ENCODE peak calls at places on chromosomes 2 and 18, in four cellular contexts. B is stimulated activated naive CD8-positive, alpha-beta T cell treated with anti-CD3 and anti-CD28 coated beads, Interleukin-15, Interleukin-2, amounts not matched to agents 100 U/mL and 50 U/mL, for 24 hours; K is T-helper 1 cell; X is stimulated activated CD4-positive, alpha-beta T cell treated with anti-CD3 and anti-CD28 coated beads, Interleukin-15, amount 100 ng/mL, for 24 hours. E is an unnamed sample.

GRCh38 chr18:58615150-58616132 is 13.4 kb downstream of the ALPK2 start:
- DNase-seq in B (peak; percentile 64), K (peak; percentile 18), X (peak; percentile 81), E (peak; percentile 37)

GRCh38 chr18:51195602-51196115 is 1.8 kb downstream of the MEX3C start:
- DNase-seq in X (peak; percentile 37), B (peak; percentile 32), K (peak; percentile 6), E (peak; percentile 35)

GRCh38 chr2:198757069-198757468 is 700.7 kb downstream of the SATB2 start:
- DNase-seq in B (no peak), K (no peak), X (no peak), E (no peak)

GRCh38 chr2:182133195-182133891 is 147.7 kb downstream of the PPP1R1C start:
- DNase-seq in K (no peak), X (no peak), B (no peak), E (no peak)

GRCh38 chr2:223654384-223654915 is 52.3 kb upstream of the SCG2 start:
- DNase-seq in K (no peak), B (no peak), X (no peak), E (no peak)

GRCh38 chr2:146417942-146418341 is 1426.9 kb upstream of the ACVR2A start:
- DNase-seq in X (no peak), K (no peak), B (no peak), E (no peak)

GRCh38 chr2:27832396-27832795 is 57.8 kb downstream of the RBKS start:
- DNase-seq in K (no peak), X (no peak), B (no peak), E (no peak)

GRCh38 chr18:37368110-37368812 is 197.3 kb downstream of the CELF4 start:
- DNase-seq in B (no peak), K (no peak), X (no peak), E (no peak)

GRCh38 chr2:20419007-20419576 is 27.8 kb upstream of the RHOB start:
- DNase-seq in B (no peak), K (no peak), X (no peak), E (no peak)

GRCh38 chr2:24049485-24050021 is at the start of gene FKBP1B:
- DNase-seq in B (peak; percentile 79), K (peak; percentile 54), X (peak; percentile 75), E (peak; percentile 28)

GRCh38 chr2:63840081-63840784 is 1.5 kb upstream of the UGP2 start:
- DNase-seq in K (peak; percentile 10), B (peak; percentile 13), X (peak; percentile 18), E (no peak)

GRCh38 chr2:181174880-181175590 is 194.6 kb downstream of the UBE2E3 start:
- DNase-seq in B (no peak), X (no peak), K (no peak), E (no peak)

GRCh38 chr2:222709191-222709891 is 37.9 kb downstream of the MOGAT1 start:
- DNase-seq in B (peak; percentile 5), K (no peak), X (peak; percentile 6), E (no peak)

GRCh38 chr2:74261204-74261864 is 62.9 kb downstream of the MTHFD2 start:
- DNase-seq in K (no peak), X (no peak), B (no peak), E (no peak)

E was measured in T-cell.